ENCODE peak calls at places on chromosomes 3 and 15, in eight cellular contexts. Q is heart left ventricle, X is tibial nerve, N is fibroblast of lung, R is ovary, D is brain microvascular endothelial cell, A is suprapubic skin, Y is endodermal cell. H is an unnamed sample.

GRCh38 chr15:40909662-40910625 is 15.7 kb downstream of the VPS18 start:
- DNase-seq in Q (peak; percentile 63), X (no peak), N (no peak), R (no peak), D (no peak), A (no peak), Y (no peak), H (peak; percentile 54)

GRCh38 chr15:67809441-67809840 is 15.9 kb upstream of the SKOR1 start:
- DNase-seq in Q (no peak), X (no peak), N (no peak), R (no peak), D (no peak), A (peak; percentile 47), Y (peak; percentile 17), H (no peak)

GRCh38 chr3:52094591-52095485 is 38.5 kb upstream of the DUSP7 start:
- DNase-seq in Q (peak; percentile 18), X (no peak), N (no peak), R (no peak), D (no peak), A (no peak), Y (no peak), H (no peak)

GRCh38 chr15:65862682-65863081 is 6.6 kb upstream of the RAB11A start:
- DNase-seq in Q (peak; percentile 61), X (no peak), N (peak; percentile 65), R (no peak), D (peak; percentile 75), A (no peak), Y (peak; percentile 93), H (no peak)

GRCh38 chr15:68783226-68784054 is 37.3 kb downstream of the ANP32A start:
- DNase-seq in Q (no peak), X (no peak), N (no peak), R (no peak), D (no peak), A (no peak), Y (peak; percentile 90), H (no peak)

GRCh38 chr15:40029979-40030893 is 8.7 kb downstream of the SRP14 start:
- DNase-seq in Q (no peak), X (no peak), N (peak; percentile 28), R (no peak), D (no peak), A (no peak), Y (peak; percentile 84), H (no peak)

GRCh38 chr3:171932153-171932567 is 89.0 kb downstream of the TMEM212 start:
- DNase-seq in Q (peak; percentile 25), X (no peak), N (no peak), R (no peak), D (no peak), A (no peak), Y (no peak), H (no peak)

GRCh38 chr15:43966646-43967045 is 139.8 kb downstream of the WDR76 start:
- DNase-seq in Q (no peak), X (no peak), N (peak; percentile 22), R (no peak), D (no peak), A (no peak), Y (no peak), H (no peak)

GRCh38 chr15:62845239-62846126 is 197.1 kb upstream of the TPM1 start:
- DNase-seq in Q (no peak), X (no peak), N (no peak), R (no peak), D (no peak), A (no peak), Y (peak; percentile 52), H (no peak)

GRCh38 chr15:89139613-89140499 is 51.6 kb downstream of the ABHD2 start:
- DNase-seq in Q (peak; percentile 46), X (peak; percentile 41), N (peak; percentile 27), R (no peak), D (peak; percentile 43), A (no peak), Y (no peak), H (no peak)

GRCh38 chr15:35115155-35115725 is 30.1 kb upstream of the NANOGP8 start:
- DNase-seq in Q (no peak), X (no peak), N (no peak), R (peak; percentile 45), D (no peak), A (no peak), Y (no peak), H (no peak)

GRCh38 chr3:177523991-177524438 is 326.7 kb upstream of the TBL1XR1 start:
- DNase-seq in Q (no peak), X (no peak), N (peak; percentile 84), R (no peak), D (no peak), A (no peak), Y (no peak), H (no peak)

GRCh38 chr15:96947830-96948229 is 617.3 kb downstream of the NR2F2 start:
- DNase-seq in Q (no peak), X (no peak), N (peak; percentile 33), R (no peak), D (peak; percentile 4), A (no peak), Y (peak; percentile 74), H (no peak)

GRCh38 chr3:28718074-28718849 is 369.6 kb upstream of the AZI2 start:
- DNase-seq in Q (no peak), X (no peak), N (no peak), R (no peak), D (no peak), A (no peak), Y (no peak), H (no peak)

GRCh38 chr3:73255609-73256029 is 194.2 kb downstream of the EBLN2 start:
- DNase-seq in Q (no peak), X (no peak), N (peak; percentile 37), R (peak; percentile 42), D (peak; percentile 54), A (no peak), Y (peak; percentile 52), H (peak; percentile 6)

GRCh38 chr15:52802110-52802509 is 12.0 kb upstream of the ONECUT1 start:
- DNase-seq in Q (no peak), X (no peak), N (no peak), R (no peak), D (no peak), A (no peak), Y (no peak), H (no peak)

GRCh38 chr3:154783053-154784037 is 296.8 kb upstream of the MME start:
- DNase-seq in Q (no peak), X (peak; percentile 30), N (peak; percentile 34), R (no peak), D (no peak), A (no peak), Y (no peak), H (no peak)

GRCh38 chr15:67031321-67031720 is 34.1 kb upstream of the SMAD3 start:
- DNase-seq in Q (no peak), X (no peak), N (no peak), R (no peak), D (no peak), A (no peak), Y (no peak), H (no peak)

GRCh38 chr15:37095993-37096877 is 4.1 kb downstream of the MEIS2 start:
- DNase-seq in Q (peak; percentile 41), X (no peak), N (no peak), R (peak; percentile 67), D (no peak), A (no peak), Y (peak; percentile 84), H (no peak)

GRCh38 chr3:24598691-24599090 is 104.0 kb upstream of the THRB start:
- DNase-seq in Q (no peak), X (no peak), N (peak; percentile 62), R (no peak), D (peak; percentile 17), A (no peak), Y (no peak), H (no peak)

GRCh38 chr3:180102134-180102533 is 65.4 kb upstream of the PEX5L start:
- DNase-seq in Q (no peak), X (no peak), N (no peak), R (no peak), D (no peak), A (no peak), Y (peak; percentile 80), H (no peak)

GRCh38 chr15:99966815-99967214 is 233.6 kb upstream of the LYSMD4 start:
- DNase-seq in Q (no peak), X (no peak), N (no peak), R (no peak), D (no peak), A (no peak), Y (no peak), H (no peak)

GRCh38 chr3:120071259-120071658 is 23.0 kb downstream of the GSK3B start:
- DNase-seq in Q (no peak), X (no peak), N (no peak), R (no peak), D (no peak), A (no peak), Y (peak; percentile 58), H (no peak)

DNA sequence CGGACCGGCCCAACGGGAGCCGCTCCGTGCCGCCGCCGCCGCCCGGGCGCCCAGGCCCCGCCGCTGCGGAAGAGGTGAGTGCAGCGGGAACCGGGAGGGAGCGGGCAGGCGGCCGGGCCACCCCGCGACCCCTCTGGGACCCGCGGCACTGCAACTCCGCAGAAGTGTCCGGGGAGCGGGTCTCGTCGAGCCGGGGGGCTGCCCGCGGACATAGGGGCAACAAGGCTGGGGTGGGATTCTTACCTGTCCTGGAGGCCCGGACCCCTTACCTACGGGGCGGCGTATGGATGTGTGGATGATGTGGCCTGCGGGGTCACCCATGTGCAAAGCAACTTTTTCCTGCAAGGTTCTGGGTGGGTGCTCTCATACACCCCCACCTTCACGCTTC is 361 bp downstream of the SEMA3F start:
- DNase-seq in Q (no peak), X (no peak), N (no peak), R (no peak), D (no peak), A (no peak), Y (no peak), H (no peak)
- H3K27ac ChIP-seq in Q (peak overlapping the region; percentile 80), X (peak overlapping the region; percentile 53), N (no peak overlapping the region), R (no peak overlapping the region), D (no peak overlapping the region), A (peak overlapping the region; percentile 90), Y (no peak overlapping the region), H (peak overlapping the region; percentile 83)

DNA sequence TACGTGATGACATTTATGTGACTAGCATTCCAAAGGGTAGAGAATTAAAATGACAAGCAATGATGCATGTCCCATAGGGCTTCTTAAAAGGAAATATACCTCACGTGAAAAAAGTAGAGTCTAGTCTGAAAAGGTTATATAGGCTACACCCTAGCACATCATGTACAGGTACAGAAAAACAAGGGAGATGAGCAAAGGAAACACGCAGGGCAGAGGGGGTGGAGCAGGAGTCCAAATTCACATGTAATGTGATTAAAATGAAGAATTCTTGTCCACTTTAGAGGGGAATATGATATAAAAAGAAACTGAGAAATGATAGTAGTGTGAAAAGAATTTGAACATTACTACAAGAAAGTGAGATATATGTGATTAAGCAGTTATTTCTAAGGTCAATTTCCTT is 59.4 kb downstream of the HACD2 start:
- DNase-seq in Q (no peak), X (no peak), N (no peak), R (no peak), D (no peak), A (no peak), Y (no peak), H (no peak)
- H3K36me3 ChIP-seq in Q (no peaks in the 10 kb centered on the region), X (no peaks in the 10 kb centered on the region), N (no peaks in the 10 kb centered on the region), R (no peaks in the 10 kb centered on the region), D (peaks cover 2% of the 10 kb centered on the region), A (peaks cover 28% of the 10 kb centered on the region), Y (peaks cover 73% of the 10 kb centered on the region), H (no peaks in the 10 kb centered on the region)

GRCh38 chr3:188742755-188743549 is 428.8 kb upstream of the TPRG1 start:
- DNase-seq in Q (no peak), X (no peak), N (no peak), R (no peak), D (no peak), A (no peak), Y (no peak), H (no peak)
- H3K27ac ChIP-seq in Q (no peak overlapping the region), X (no peak overlapping the region), N (no peak overlapping the region), R (no peak overlapping the region), D (no peak overlapping the region), A (no peak overlapping the region), Y (no peak overlapping the region), H (no peak overlapping the region)

GRCh38 chr3:100743535-100743934 is 34.2 kb downstream of the TFG start:
- DNase-seq in Q (no peak), X (no peak), N (no peak), R (no peak), D (no peak), A (no peak), Y (no peak), H (no peak)
- H3K36me3 ChIP-seq in Q (peaks cover 8% of the 10 kb centered on the region), X (peaks cover 3% of the 10 kb centered on the region), N (peaks cover 11% of the 10 kb centered on the region), R (no peaks in the 10 kb centered on the region), D (peaks cover 61% of the 10 kb centered on the region), A (peaks cover 76% of the 10 kb centered on the region), Y (peaks cover 93% of the 10 kb centered on the region), H (peaks cover 100% of the 10 kb centered on the region)

H was measured in heart right ventricle.